ENCODE peak calls at places on chromosome 6, in eight cellular contexts. I, W, Z, F, A, Q, R and E are unnamed samples.

GRCh38 chr6:39350723-39351505 is 28.4 kb upstream of the KCNK16 start:
- DNase-seq in I (no peak), W (no peak), Z (no peak), F (no peak), A (no peak), Q (no peak), R (no peak), E (no peak)

GRCh38 chr6:158757753-158758090 is 61.4 kb downstream of the EZR start:
- DNase-seq in I (no peak), W (no peak), Z (no peak), F (no peak), A (no peak), Q (peak), R (no peak), E (no peak)

GRCh38 chr6:17656092-17656491 is 50.6 kb downstream of the NUP153 start:
- DNase-seq in I (no peak), W (peak), Z (no peak), F (no peak), A (no peak), Q (no peak), R (no peak), E (peak)

GRCh38 chr6:123569575-123569974 is 67.2 kb downstream of the TRDN start:
- DNase-seq in I (no peak), W (no peak), Z (no peak), F (no peak), A (no peak), Q (no peak), R (no peak), E (no peak)

GRCh38 chr6:44960898-44961297 is 367.2 kb upstream of the RUNX2 start:
- DNase-seq in I (peak), W (peak), Z (peak), F (peak), A (peak), Q (no peak), R (peak), E (no peak)

GRCh38 chr6:134984821-134985220 is 34.9 kb upstream of the ALDH8A1 start:
- DNase-seq in I (no peak), W (peak), Z (no peak), F (peak), A (no peak), Q (no peak), R (peak), E (peak)

GRCh38 chr6:48476257-48476656 is 365.3 kb upstream of the PTCHD4 start:
- DNase-seq in I (peak), W (peak), Z (no peak), F (peak), A (no peak), Q (peak), R (peak), E (peak)

GRCh38 chr6:149433405-149433804 is 33.3 kb downstream of the SUMO4 start:
- DNase-seq in I (no peak), W (no peak), Z (no peak), F (no peak), A (no peak), Q (no peak), R (no peak), E (no peak)

GRCh38 chr6:37819802-37820712 is 530 bp downstream of the ZFAND3 start:
- DNase-seq in I (peak), W (peak), Z (peak), F (peak), A (peak), Q (peak), R (peak), E (peak)

GRCh38 chr6:30615219-30615957 is 1.7 kb downstream of the PPP1R10 start:
- DNase-seq in I (peak), W (peak), Z (no peak), F (peak), A (peak), Q (peak), R (peak), E (peak)

GRCh38 chr6:73675466-73676098 is 20.4 kb upstream of the CD109 start:
- DNase-seq in I (peak), W (peak), Z (no peak), F (peak), A (peak), Q (peak), R (peak), E (peak)

GRCh38 chr6:15588966-15589634 is 73.7 kb downstream of the DTNBP1 start:
- DNase-seq in I (peak), W (peak), Z (no peak), F (peak), A (no peak), Q (no peak), R (peak), E (peak)

GRCh38 chr6:69835414-69836179 is 30.8 kb upstream of the COL19A1 start:
- DNase-seq in I (peak), W (peak), Z (no peak), F (peak), A (peak), Q (peak), R (peak), E (peak)

GRCh38 chr6:112433457-112433856 is 86.3 kb downstream of the RFPL4B start:
- DNase-seq in I (peak), W (no peak), Z (no peak), F (no peak), A (no peak), Q (no peak), R (no peak), E (no peak)

GRCh38 chr6:148438593-148438992 is 96.0 kb downstream of the SASH1 start:
- DNase-seq in I (no peak), W (no peak), Z (no peak), F (no peak), A (no peak), Q (no peak), R (peak), E (no peak)

GRCh38 chr6:17280552-17281090 is 540 bp upstream of the RBM24 start:
- DNase-seq in I (no peak), W (no peak), Z (no peak), F (peak), A (no peak), Q (peak), R (no peak), E (peak)

GRCh38 chr6:94511502-94512088 is 1065.7 kb upstream of the MANEA start:
- DNase-seq in I (no peak), W (no peak), Z (no peak), F (no peak), A (no peak), Q (no peak), R (no peak), E (no peak)

GRCh38 chr6:74892091-74892490 is 313.8 kb downstream of the COL12A1 start:
- DNase-seq in I (no peak), W (no peak), Z (no peak), F (no peak), A (no peak), Q (no peak), R (peak), E (peak)

GRCh38 chr6:8155259-8156012 is 53.1 kb upstream of the EEF1E1 start:
- DNase-seq in I (no peak), W (no peak), Z (no peak), F (no peak), A (no peak), Q (no peak), R (no peak), E (no peak)

GRCh38 chr6:29813809-29814208 is 13.8 kb upstream of the HLA-G start:
- DNase-seq in I (peak), W (peak), Z (no peak), F (no peak), A (peak), Q (no peak), R (peak), E (no peak)

GRCh38 chr6:21137708-21138358 is 455.7 kb upstream of the SOX4 start:
- DNase-seq in I (peak), W (no peak), Z (no peak), F (peak), A (no peak), Q (no peak), R (peak), E (no peak)

GRCh38 chr6:126748141-126748540 is 370.3 kb upstream of the RSPO3 start:
- DNase-seq in I (no peak), W (no peak), Z (no peak), F (peak), A (no peak), Q (no peak), R (no peak), E (peak)

GRCh38 chr6:131393433-131393832 is 179.6 kb upstream of the ARG1 start:
- DNase-seq in I (no peak), W (no peak), Z (no peak), F (no peak), A (no peak), Q (no peak), R (no peak), E (no peak)

GRCh38 chr6:81171991-81172740 is 580.3 kb downstream of the TENT5A start:
- DNase-seq in I (no peak), W (peak), Z (no peak), F (peak), A (peak), Q (no peak), R (peak), E (peak)

GRCh38 chr6:23262864-23263263 is 693.5 kb downstream of the HDGFL1 start:
- DNase-seq in I (no peak), W (no peak), Z (no peak), F (no peak), A (no peak), Q (no peak), R (no peak), E (no peak)

GRCh38 chr6:86686496-86686895 is 250.8 kb upstream of the HTR1E start:
- DNase-seq in I (no peak), W (no peak), Z (no peak), F (no peak), A (no peak), Q (no peak), R (no peak), E (no peak)

GRCh38 chr6:127343753-127344659 is 597 bp upstream of the ECHDC1 start:
- DNase-seq in I (peak), W (peak), Z (no peak), F (peak), A (no peak), Q (peak), R (peak), E (peak)

GRCh38 chr6:17339308-17339670 is 54.1 kb upstream of the CAP2 start:
- DNase-seq in I (no peak), W (no peak), Z (no peak), F (no peak), A (no peak), Q (no peak), R (no peak), E (no peak)

GRCh38 chr6:134925800-134926199 is 24.1 kb downstream of the ALDH8A1 start:
- DNase-seq in I (no peak), W (peak), Z (no peak), F (peak), A (no peak), Q (no peak), R (peak), E (no peak)

GRCh38 chr6:144277605-144278227 is 7.4 kb upstream of the UTRN start:
- DNase-seq in I (no peak), W (no peak), Z (no peak), F (no peak), A (no peak), Q (no peak), R (no peak), E (no peak)

GRCh38 chr6:146369866-146370265 is 173.8 kb upstream of the RAB32 start:
- DNase-seq in I (no peak), W (no peak), Z (no peak), F (no peak), A (no peak), Q (no peak), R (no peak), E (no peak)

GRCh38 chr6:31901415-31901952 is 402 bp downstream of the ZBTB12 start:
- DNase-seq in I (peak), W (no peak), Z (no peak), F (peak), A (no peak), Q (peak), R (peak), E (peak)

GRCh38 chr6:110181131-110182027 is 1.2 kb downstream of the CDC40 start:
- DNase-seq in I (no peak), W (peak), Z (no peak), F (no peak), A (no peak), Q (no peak), R (peak), E (peak)

GRCh38 chr6:122289721-122290501 is 109.5 kb upstream of the HSF2 start:
- DNase-seq in I (peak), W (no peak), Z (no peak), F (peak), A (peak), Q (peak), R (peak), E (peak)

GRCh38 chr6:151313060-151313459 is 73.3 kb downstream of the AKAP12 start:
- DNase-seq in I (no peak), W (no peak), Z (no peak), F (no peak), A (no peak), Q (peak), R (no peak), E (no peak)

GRCh38 chr6:29112135-29112534 is 4.3 kb downstream of the OR2J3 start:
- DNase-seq in I (peak), W (no peak), Z (no peak), F (no peak), A (peak), Q (peak), R (no peak), E (no peak)

GRCh38 chr6:6518627-6519026 is 69.9 kb upstream of the LY86 start:
- DNase-seq in I (no peak), W (no peak), Z (no peak), F (no peak), A (no peak), Q (no peak), R (no peak), E (no peak)

GRCh38 chr6:2222275-2222842 is 23.0 kb downstream of the GMDS start:
- DNase-seq in I (no peak), W (no peak), Z (no peak), F (no peak), A (no peak), Q (peak), R (no peak), E (no peak)

GRCh38 chr6:2220154-2220553 is 25.3 kb downstream of the GMDS start:
- DNase-seq in I (no peak), W (no peak), Z (no peak), F (no peak), A (no peak), Q (no peak), R (no peak), E (no peak)

GRCh38 chr6:2218866-2219265 is 26.5 kb downstream of the GMDS start:
- DNase-seq in I (no peak), W (no peak), Z (no peak), F (no peak), A (no peak), Q (no peak), R (no peak), E (no peak)

GRCh38 chr6:2224847-2225382 is 20.5 kb downstream of the GMDS start:
- DNase-seq in I (no peak), W (no peak), Z (no peak), F (no peak), A (no peak), Q (no peak), R (no peak), E (no peak)

DNA sequence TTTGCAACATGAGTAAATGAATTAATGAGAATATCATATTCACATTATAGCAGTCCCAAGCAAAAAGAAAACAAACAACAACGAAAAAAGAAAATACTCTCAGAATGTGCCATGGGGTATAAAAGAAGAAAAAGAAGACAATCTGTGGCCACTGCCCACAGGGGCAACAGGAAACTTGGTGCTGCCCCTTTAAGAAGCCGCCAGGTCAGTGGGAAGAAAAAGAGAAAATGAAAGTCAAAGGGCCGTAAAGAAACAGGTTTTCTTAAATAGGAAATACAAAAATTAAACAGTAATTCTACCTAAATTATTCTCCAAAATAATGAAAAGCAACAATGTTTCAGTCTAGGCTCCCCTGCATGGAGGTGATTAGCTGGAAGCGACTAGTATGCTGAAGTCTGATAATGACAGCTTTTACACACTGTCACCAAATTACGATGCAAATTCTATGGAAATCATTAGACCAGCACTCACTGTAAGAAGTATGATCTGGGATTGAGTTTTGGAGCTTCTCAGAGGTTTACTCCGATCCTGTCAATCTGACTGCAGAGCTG is 23.6 kb downstream of the GMDS start:
- DNase-seq in I (no peak), W (no peak), Z (no peak), F (no peak), A (no peak), Q (no peak), R (no peak), E (no peak)
- H3K4me3 ChIP-seq in I (no peak), W (peak), Z (peak), F (peak), A (no peak), Q (no peak), R (peak), E (peak)

GRCh38 chr6:47246556-47246955 is 63.1 kb downstream of the TNFRSF21 start:
- DNase-seq in I (no peak), W (no peak), Z (no peak), F (no peak), A (no peak), Q (no peak), R (no peak), E (no peak)

GRCh38 chr6:47245745-47246371 is 63.8 kb downstream of the TNFRSF21 start:
- DNase-seq in I (no peak), W (no peak), Z (no peak), F (no peak), A (no peak), Q (no peak), R (no peak), E (no peak)

GRCh38 chr6:47250302-47250701 is 59.4 kb downstream of the TNFRSF21 start:
- DNase-seq in I (no peak), W (no peak), Z (no peak), F (no peak), A (no peak), Q (no peak), R (no peak), E (no peak)

GRCh38 chr6:47247227-47247797 is 62.4 kb downstream of the TNFRSF21 start:
- DNase-seq in I (no peak), W (no peak), Z (no peak), F (no peak), A (no peak), Q (no peak), R (no peak), E (no peak)

DNA sequence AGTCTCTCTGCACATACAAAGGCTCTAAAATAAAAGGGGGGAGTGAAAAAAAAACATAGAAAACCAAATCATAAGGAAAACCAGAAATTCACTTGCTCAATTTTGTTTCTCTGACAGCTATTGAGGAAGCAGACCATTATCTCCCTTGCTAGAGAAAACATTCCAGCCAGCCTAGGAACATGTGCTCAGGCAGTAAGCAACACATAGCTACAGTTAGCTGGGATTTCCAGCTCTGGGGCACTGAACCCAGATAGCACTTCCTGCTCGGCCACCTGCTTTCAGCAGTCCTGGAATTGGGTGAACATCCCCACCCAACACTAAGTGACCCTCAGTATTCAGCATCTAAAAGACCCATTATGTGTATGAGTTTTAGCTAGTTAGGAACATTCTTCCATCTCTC is 61.3 kb downstream of the TNFRSF21 start:
- DNase-seq in I (no peak), W (no peak), Z (no peak), F (no peak), A (no peak), Q (no peak), R (no peak), E (no peak)
- H3K9ac ChIP-seq in I (no peak), W (no peak), Z (no peak), F (no peak), A (no peak), Q (no peak), R (no peak), E (no peak)

DNA sequence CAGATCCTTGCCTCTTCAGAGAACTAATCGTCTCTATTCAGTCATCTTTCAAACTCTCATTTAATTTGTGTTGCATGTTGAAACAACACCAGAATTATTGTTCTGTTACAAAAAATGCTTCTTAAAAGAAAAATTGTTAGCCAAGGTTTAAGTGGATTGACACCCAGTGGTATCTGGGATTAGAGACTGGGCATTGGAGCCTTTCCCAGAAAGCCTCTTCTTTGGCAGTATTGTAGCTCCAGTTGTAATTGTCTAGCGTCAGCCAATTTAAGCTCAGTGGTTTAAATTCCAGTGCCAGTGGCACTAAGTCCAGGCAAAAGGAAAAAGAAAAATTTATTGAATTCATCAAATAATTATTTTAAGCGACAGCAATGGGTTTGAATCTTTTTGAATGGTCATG is 801 bp downstream of the CCDC28A start:
- DNase-seq in I (no peak), W (no peak), Z (no peak), F (no peak), A (no peak), Q (no peak), R (no peak), E (peak)
- H3K4me3 ChIP-seq in I (peak), W (peak), Z (peak), F (peak), A (peak), Q (peak), R (peak), E (peak)

GRCh38 chr6:169363590-169363989 is 109.9 kb upstream of the THBS2 start:
- DNase-seq in I (no peak), W (no peak), Z (no peak), F (peak), A (no peak), Q (no peak), R (peak), E (no peak)
- H3K9ac ChIP-seq in I (no peak), W (no peak), Z (no peak), F (no peak), A (no peak), Q (no peak), R (no peak), E (peak)

DNA sequence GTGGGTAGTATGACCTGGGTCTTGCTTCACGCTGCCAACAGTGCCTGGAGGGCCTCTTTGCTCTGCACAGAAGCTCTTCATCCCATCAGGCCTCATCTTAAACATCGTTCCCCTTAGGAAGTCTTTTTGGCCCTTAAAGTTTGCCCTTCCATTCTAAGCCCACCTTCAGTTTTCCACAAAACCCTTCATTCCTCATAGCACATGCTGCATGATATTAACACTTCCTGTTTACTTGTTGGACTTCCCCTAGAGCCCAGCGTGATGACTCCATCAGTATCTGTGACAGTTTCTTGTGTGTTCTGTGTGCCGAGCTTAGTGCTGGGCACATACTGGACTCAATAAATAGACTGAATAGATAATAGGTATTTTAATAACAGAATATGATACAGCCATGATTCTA is 2.2 kb downstream of the NT5DC1 start:
- DNase-seq in I (no peak), W (no peak), Z (no peak), F (no peak), A (no peak), Q (no peak), R (no peak), E (no peak)
- H3K4me3 ChIP-seq in I (no peak), W (no peak), Z (peak), F (no peak), A (no peak), Q (peak), R (no peak), E (no peak)

GRCh38 chr6:93418113-93418447 is 1.3 kb downstream of the EPHA7 start:
- DNase-seq in I (peak), W (no peak), Z (no peak), F (no peak), A (no peak), Q (no peak), R (no peak), E (no peak)
- H3K9ac ChIP-seq in I (peak), W (no peak), Z (no peak), F (no peak), A (no peak), Q (peak), R (no peak), E (no peak)